ENCODE peak calls at places on chromosomes 13 and 19, in ten cellular contexts. W, R, H, N, T, V, Z, L, U and G are unnamed samples. For H3K4me1, the result is how much of the 10 kb centered on the place peaks cover.

GRCh38 chr19:48203227-48203793 is 32.8 kb downstream of the ZSWIM9 start:
- DNase-seq in W (no peak), R (no peak), H (no peak), N (no peak), T (no peak), V (no peak), Z (no peak), L (no peak), U (no peak), G (no peak)

GRCh38 chr19:54478677-54479266 is 5.7 kb upstream of the CDC42EP5 start:
- DNase-seq in W (no peak), R (no peak), H (no peak), N (no peak), T (no peak), V (no peak), Z (no peak), L (peak), U (peak), G (peak)

GRCh38 chr13:54196684-54197083 is 1168.1 kb downstream of the OLFM4 start:
- DNase-seq in W (no peak), R (no peak), H (no peak), N (no peak), T (no peak), V (no peak), Z (no peak), L (no peak), U (no peak), G (no peak)

GRCh38 chr19:8697671-8698432 is 743 bp downstream of the ACTL9 start:
- DNase-seq in W (no peak), R (no peak), H (no peak), N (no peak), T (no peak), V (no peak), Z (no peak), L (no peak), U (peak), G (peak)

GRCh38 chr19:6774821-6775707 is 2.6 kb downstream of the VAV1 start:
- DNase-seq in W (peak), R (peak), H (no peak), N (peak), T (peak), V (no peak), Z (no peak), L (peak), U (no peak), G (no peak)

GRCh38 chr19:43574424-43575155 is 737 bp downstream of the XRCC1 start:
- DNase-seq in W (no peak), R (no peak), H (no peak), N (no peak), T (no peak), V (no peak), Z (no peak), L (peak), U (no peak), G (peak)

GRCh38 chr13:104691765-104692164 is 1625.5 kb upstream of the SLC10A2 start:
- DNase-seq in W (no peak), R (no peak), H (no peak), N (no peak), T (no peak), V (no peak), Z (no peak), L (no peak), U (no peak), G (no peak)

GRCh38 chr13:45133396-45134118 is 13.2 kb downstream of the GTF2F2 start:
- DNase-seq in W (no peak), R (no peak), H (no peak), N (no peak), T (no peak), V (no peak), Z (no peak), L (no peak), U (no peak), G (no peak)

GRCh38 chr19:27780367-27781065 is 1432.4 kb downstream of the UQCRFS1 start:
- DNase-seq in W (no peak), R (no peak), H (no peak), N (no peak), T (no peak), V (no peak), Z (no peak), L (no peak), U (no peak), G (no peak)

GRCh38 chr13:98206946-98207345 is 29.9 kb upstream of the RNF113B start:
- DNase-seq in W (no peak), R (no peak), H (no peak), N (no peak), T (no peak), V (no peak), Z (no peak), L (no peak), U (no peak), G (peak)

GRCh38 chr13:99976502-99977115 is 5.0 kb upstream of the ZIC2 start:
- DNase-seq in W (no peak), R (no peak), H (no peak), N (no peak), T (no peak), V (no peak), Z (no peak), L (no peak), U (no peak), G (no peak)

GRCh38 chr13:105937451-105937850 is 598.0 kb downstream of the EFNB2 start:
- DNase-seq in W (no peak), R (no peak), H (no peak), N (no peak), T (no peak), V (no peak), Z (no peak), L (no peak), U (peak), G (no peak)

DNA sequence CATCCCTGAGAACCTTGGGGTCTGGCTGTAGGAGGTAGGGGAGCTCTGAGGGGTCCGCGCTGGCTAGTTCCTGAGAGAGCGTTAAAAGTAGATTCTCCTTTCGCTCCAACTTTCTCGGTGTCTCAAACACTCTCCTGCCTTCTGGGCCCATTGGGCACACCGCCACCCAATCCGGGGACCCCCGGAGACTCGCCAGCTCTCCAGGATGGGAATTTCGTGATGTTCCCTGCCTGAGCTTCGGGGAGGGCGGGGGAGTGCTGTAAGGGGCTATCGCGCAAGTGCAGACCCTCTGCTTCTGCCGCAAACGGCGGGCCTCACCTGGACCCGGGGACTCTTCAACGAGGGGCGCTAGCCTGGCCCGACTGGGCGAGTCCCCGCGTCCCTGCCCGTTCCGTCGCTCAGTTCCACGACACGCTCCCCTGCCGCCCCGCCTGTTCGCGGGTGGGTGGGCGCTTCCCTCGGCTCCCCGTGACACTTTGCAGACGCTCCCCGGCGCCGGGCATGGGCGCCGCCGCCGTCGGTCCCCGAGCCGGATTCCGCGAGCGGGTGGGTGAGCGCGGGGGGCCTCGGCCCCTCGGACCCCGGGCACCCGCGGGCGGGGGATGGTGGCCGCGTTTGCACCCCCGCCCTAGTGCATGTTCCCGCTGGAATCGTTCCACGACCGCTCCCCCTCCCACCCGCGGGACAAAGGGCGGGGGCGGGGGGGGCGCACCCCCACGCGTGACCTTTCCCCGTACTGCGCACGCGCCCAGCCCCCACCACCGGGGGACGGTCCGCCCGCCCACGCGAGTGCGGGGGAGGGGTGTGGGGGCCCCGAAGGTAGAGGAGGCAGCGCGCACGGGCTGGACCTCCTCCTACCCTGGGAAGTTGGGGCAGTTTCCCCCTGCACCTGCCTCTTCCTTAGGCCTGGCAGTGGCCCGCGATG is at the start of gene CCDC106:
- DNase-seq in W (peak), R (peak), H (peak), N (peak), T (peak), V (peak), Z (peak), L (peak), U (peak), G (peak)
- H3K27ac ChIP-seq in W (peak), R (peak), H (peak), N (no peak), T (peak), V (peak), Z (peak), L (peak), U (peak), G (peak)

DNA sequence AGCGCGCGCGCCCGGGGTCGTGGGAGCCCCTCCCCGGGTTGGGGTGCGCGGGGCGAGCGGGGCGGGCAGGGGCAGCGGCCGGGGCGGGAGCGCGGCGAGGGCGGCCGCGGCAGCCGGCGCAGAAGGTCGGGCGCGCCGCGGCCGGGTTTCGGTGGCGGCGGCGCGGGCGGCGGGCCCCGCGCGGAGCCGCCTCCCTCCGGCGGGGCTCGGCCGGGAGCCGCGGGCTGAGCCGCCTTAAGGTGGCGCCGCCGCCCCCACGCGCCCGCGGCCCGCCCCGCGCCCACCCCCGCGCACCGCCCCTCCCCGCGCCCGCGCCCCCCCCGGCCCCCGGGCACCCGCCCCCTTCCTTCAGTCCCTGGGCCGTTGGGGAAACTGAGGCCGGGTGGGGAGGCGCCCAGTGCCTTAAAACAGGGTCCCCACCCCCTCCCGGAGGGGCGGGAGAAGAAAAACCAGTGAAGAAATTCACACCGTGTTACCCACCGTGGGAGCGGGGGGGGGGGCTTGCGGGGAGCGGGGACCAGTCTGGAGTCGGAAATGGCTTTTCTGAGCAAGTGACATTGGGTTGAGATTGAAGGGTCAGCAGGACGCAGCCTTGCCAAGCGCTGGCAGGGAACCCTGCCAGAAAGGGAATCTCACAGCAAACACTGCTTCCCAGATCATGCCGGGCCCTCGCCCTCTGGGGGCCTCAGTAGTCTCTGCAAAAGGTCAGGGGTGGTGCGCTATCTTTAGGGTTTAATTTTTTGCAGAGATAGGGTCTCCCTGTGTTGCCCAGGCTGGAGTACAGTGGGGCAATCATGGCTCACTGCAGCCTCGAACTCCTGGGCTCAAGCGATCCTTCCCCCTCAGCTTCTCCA is at the start of gene TLE2:
- DNase-seq in W (no peak), R (no peak), H (no peak), N (peak), T (no peak), V (no peak), Z (no peak), L (no peak), U (peak), G (peak)
- H3K4me1 ChIP-seq in W (under half), R (under half), H (under half), N (under half), T (under half), V (under half), Z (under half), L (under half), U (under half), G (under half)

GRCh38 chr13:19782049-19782726 is 557 bp downstream of the PSPC1 start:
- DNase-seq in W (peak), R (peak), H (peak), N (peak), T (peak), V (peak), Z (peak), L (peak), U (peak), G (peak)

DNA sequence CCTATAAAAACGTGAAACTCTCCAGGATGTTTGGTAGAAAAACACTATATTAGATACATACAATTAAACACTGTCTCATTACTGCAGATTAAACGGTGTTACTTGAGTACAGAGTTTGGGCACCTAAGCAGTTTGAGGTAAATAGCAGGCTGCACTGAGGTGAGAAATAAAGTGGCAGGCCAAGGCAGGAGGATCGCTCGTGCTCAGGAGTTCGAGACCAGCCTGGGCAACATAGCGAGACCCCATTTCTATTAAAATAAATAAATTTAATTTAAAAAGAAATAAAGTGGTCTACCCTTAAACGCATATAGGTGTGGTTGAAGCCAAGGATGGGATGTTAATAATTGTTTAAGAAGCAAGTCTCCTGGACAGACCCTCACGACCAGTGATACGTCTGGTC is 1.2 kb downstream of the PSPC1 start:
- DNase-seq in W (no peak), R (no peak), H (no peak), N (no peak), T (no peak), V (no peak), Z (no peak), L (peak), U (peak), G (peak)
- H3K27ac ChIP-seq in W (peak), R (no peak), H (peak), N (no peak), T (peak), V (no peak), Z (no peak), L (peak), U (peak), G (peak)

DNA sequence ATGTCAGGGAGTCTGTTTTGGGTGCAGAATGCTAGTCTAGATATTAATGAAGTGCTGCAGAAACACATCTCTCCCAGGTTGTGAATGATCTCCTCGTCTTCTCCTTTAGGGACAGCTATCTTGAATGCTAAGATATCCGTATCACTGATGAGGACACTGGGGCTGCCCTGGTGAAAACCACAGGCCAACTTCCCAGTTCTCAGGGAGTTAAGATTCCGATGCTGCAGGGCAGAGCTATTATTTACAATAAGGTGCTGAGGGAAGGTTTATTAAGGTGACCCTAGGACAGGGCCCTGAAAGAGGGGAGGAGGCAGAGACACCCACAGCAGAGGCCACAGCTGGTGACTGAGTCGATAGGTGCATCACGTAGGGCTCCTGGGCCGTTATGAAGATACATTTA is 66.1 kb downstream of the TNFRSF19 start:
- DNase-seq in W (no peak), R (no peak), H (no peak), N (no peak), T (no peak), V (no peak), Z (no peak), L (no peak), U (no peak), G (no peak)
- H3K4me1 ChIP-seq in W (under half), R (under half), H (under half), N (under half), T (under half), V (under half), Z (under half), L (under half), U (under half), G (under half)

GRCh38 chr19:46927893-46928292 is 67.1 kb downstream of the ARHGAP35 start:
- DNase-seq in W (no peak), R (no peak), H (no peak), N (no peak), T (no peak), V (no peak), Z (no peak), L (no peak), U (no peak), G (no peak)
- H3K27ac ChIP-seq in W (peak), R (no peak), H (no peak), N (no peak), T (no peak), V (peak), Z (no peak), L (peak), U (peak), G (peak)

GRCh38 chr19:33294058-33294798 is 8.1 kb downstream of the CEBPA start:
- DNase-seq in W (no peak), R (no peak), H (peak), N (no peak), T (no peak), V (no peak), Z (no peak), L (no peak), U (no peak), G (peak)

GRCh38 chr19:33290956-33291622 is 11.2 kb downstream of the CEBPA start:
- DNase-seq in W (no peak), R (peak), H (peak), N (no peak), T (no peak), V (no peak), Z (no peak), L (no peak), U (no peak), G (peak)

GRCh38 chr19:33291623-33292534 is 10.5 kb downstream of the CEBPA start:
- DNase-seq in W (no peak), R (peak), H (peak), N (no peak), T (peak), V (no peak), Z (no peak), L (no peak), U (no peak), G (peak)

GRCh38 chr19:33293255-33294057 is 8.9 kb downstream of the CEBPA start:
- DNase-seq in W (no peak), R (peak), H (peak), N (no peak), T (no peak), V (no peak), Z (no peak), L (peak), U (no peak), G (peak)

DNA sequence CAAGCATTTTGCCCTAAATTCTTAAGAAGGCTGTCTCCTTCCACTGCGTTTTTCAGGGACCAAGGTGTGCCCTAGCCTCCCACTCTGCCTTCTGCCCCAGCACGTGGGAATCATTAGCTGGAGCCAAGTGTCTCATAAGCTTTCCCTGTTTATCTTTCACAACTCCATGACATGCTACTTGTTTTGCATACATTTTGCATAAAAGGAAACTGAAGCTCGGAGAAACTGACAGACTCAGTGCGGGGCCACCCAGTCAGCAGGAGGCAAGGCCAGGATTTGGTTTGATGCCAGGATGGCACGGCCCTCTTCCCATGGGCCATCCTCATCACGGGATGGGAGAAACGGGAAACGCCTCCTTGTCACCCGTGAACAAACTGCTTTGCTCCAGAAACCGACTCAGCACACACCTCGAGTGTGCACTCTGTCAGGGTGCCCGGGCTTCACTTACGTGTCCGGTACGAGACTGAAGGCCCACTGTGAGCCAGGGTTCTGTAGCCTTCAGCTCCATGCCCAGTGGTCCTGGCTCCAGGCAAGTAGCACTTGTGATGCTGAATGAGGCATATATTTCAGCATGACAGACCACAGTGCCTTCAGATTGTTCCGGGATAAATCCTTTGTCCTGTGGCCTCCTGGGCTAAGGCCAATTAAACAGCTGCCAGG is 9.6 kb downstream of the CEBPA start:
- DNase-seq in W (no peak), R (peak), H (peak), N (no peak), T (peak), V (peak), Z (no peak), L (peak), U (no peak), G (peak)
- H3K4me1 ChIP-seq in W (under half), R (under half), H (under half), N (under half), T (under half), V (under half), Z (under half), L (under half), U (under half), G (under half)

GRCh38 chr19:4971816-4972495 is 3.0 kb downstream of the KDM4B start:
- DNase-seq in W (no peak), R (no peak), H (no peak), N (no peak), T (no peak), V (no peak), Z (no peak), L (no peak), U (peak), G (peak)

GRCh38 chr19:4969772-4970531 is 1.0 kb downstream of the KDM4B start:
- DNase-seq in W (no peak), R (no peak), H (peak), N (peak), T (no peak), V (no peak), Z (no peak), L (peak), U (peak), G (peak)

GRCh38 chr19:4970558-4971423 is 1.9 kb downstream of the KDM4B start:
- DNase-seq in W (no peak), R (peak), H (peak), N (peak), T (no peak), V (no peak), Z (no peak), L (peak), U (peak), G (peak)

GRCh38 chr19:4972509-4973230 is 3.8 kb downstream of the KDM4B start:
- DNase-seq in W (no peak), R (no peak), H (no peak), N (peak), T (no peak), V (no peak), Z (no peak), L (no peak), U (peak), G (peak)

DNA sequence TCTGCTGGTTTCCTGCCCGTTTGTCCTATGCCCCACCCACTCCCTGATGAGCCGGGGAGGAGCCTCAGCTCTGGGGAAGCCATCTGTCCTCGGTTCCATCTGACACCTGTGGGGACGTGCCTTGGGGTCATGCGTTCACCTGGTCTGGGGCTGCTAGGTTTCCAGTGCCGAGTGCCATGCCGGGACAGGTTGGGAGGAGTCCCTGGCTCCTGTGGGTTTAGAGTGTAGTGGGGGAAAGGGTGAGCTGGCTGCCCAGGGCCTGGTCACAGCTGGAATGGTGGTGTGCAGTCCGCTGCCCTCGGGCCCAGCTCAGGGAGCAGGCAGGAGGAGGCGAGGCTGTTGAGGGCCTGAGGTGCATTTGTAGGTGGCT is 2.5 kb downstream of the KDM4B start:
- DNase-seq in W (peak), R (peak), H (peak), N (peak), T (no peak), V (no peak), Z (no peak), L (peak), U (peak), G (peak)
- H3K27ac ChIP-seq in W (peak), R (no peak), H (peak), N (peak), T (no peak), V (peak), Z (no peak), L (no peak), U (no peak), G (peak)

GRCh38 chr19:1017906-1018305 is 3.0 kb downstream of the TMEM259 start:
- DNase-seq in W (no peak), R (no peak), H (peak), N (no peak), T (no peak), V (no peak), Z (no peak), L (no peak), U (no peak), G (no peak)
- H3K4me1 ChIP-seq in W (half or more), R (under half), H (half or more), N (under half), T (under half), V (half or more), Z (under half), L (under half), U (under half), G (under half)